ENCODE peak calls at places on chromosomes 11 and 22, in four cellular contexts. One of them, this sample, is unnamed.

GRCh38 chr22:33006220-33006954 is 51.8 kb downstream of the SYN3 start:
- DNase-seq in GM12891: no peak
- DNase-seq in HepG2: peak
- DNase-seq in GM12878: no peak
- DNase-seq in this sample: no peak

GRCh38 chr11:90113541-90113940 is 20.9 kb upstream of the NAALAD2 start:
- DNase-seq in GM12891: no peak
- DNase-seq in HepG2: no peak
- DNase-seq in GM12878: no peak
- DNase-seq in this sample: no peak

GRCh38 chr22:25833091-25833490 is 91.1 kb downstream of the MYO18B start:
- DNase-seq in GM12891: no peak
- DNase-seq in HepG2: no peak
- DNase-seq in GM12878: no peak
- DNase-seq in this sample: no peak

GRCh38 chr22:37234736-37235711 is 9.0 kb downstream of the RAC2 start:
- DNase-seq in GM12891: no peak
- DNase-seq in HepG2: no peak
- DNase-seq in GM12878: no peak
- DNase-seq in this sample: peak

GRCh38 chr22:27668828-27669797 is 132.4 kb downstream of the MN1 start:
- DNase-seq in GM12891: no peak
- DNase-seq in HepG2: peak
- DNase-seq in GM12878: no peak
- DNase-seq in this sample: no peak

GRCh38 chr11:79030448-79030847 is 410.4 kb downstream of the TENM4 start:
- DNase-seq in GM12891: no peak
- DNase-seq in HepG2: no peak
- DNase-seq in GM12878: no peak
- DNase-seq in this sample: no peak

GRCh38 chr22:44569516-44569915 is 71.5 kb upstream of the RTL6 start:
- DNase-seq in GM12891: no peak
- DNase-seq in HepG2: no peak
- DNase-seq in GM12878: no peak
- DNase-seq in this sample: no peak

GRCh38 chr22:37304595-37305343 is 22.5 kb downstream of the CYTH4 start:
- DNase-seq in GM12891: no peak
- DNase-seq in HepG2: peak
- DNase-seq in GM12878: no peak
- DNase-seq in this sample: no peak

GRCh38 chr11:64245797-64246623 is 733 bp downstream of the PPP1R14B start:
- DNase-seq in GM12891: no peak
- DNase-seq in HepG2: peak
- DNase-seq in GM12878: no peak
- DNase-seq in this sample: no peak

GRCh38 chr22:19446603-19447387 is 716 bp downstream of the C22orf39 start:
- DNase-seq in GM12891: no peak
- DNase-seq in HepG2: peak
- DNase-seq in GM12878: no peak
- DNase-seq in this sample: no peak

GRCh38 chr22:49667236-49667635 is 160.4 kb downstream of the BRD1 start:
- DNase-seq in GM12891: no peak
- DNase-seq in HepG2: no peak
- DNase-seq in GM12878: no peak
- DNase-seq in this sample: no peak

GRCh38 chr11:12356944-12357655 is 20.3 kb upstream of the PARVA start:
- DNase-seq in GM12891: no peak
- DNase-seq in HepG2: no peak
- DNase-seq in GM12878: no peak
- DNase-seq in this sample: no peak

GRCh38 chr11:131534611-131535010 is 164.2 kb downstream of the NTM start:
- DNase-seq in GM12891: no peak
- DNase-seq in HepG2: no peak
- DNase-seq in GM12878: no peak
- DNase-seq in this sample: no peak

GRCh38 chr22:45271667-45272188 is 13.0 kb upstream of the UPK3A start:
- DNase-seq in GM12891: no peak
- DNase-seq in HepG2: peak
- DNase-seq in GM12878: no peak
- DNase-seq in this sample: no peak

GRCh38 chr11:12803086-12803826 is 129.0 kb downstream of the TEAD1 start:
- DNase-seq in GM12891: no peak
- DNase-seq in HepG2: no peak
- DNase-seq in GM12878: no peak
- DNase-seq in this sample: no peak

GRCh38 chr22:27987557-27987956 is 68.5 kb upstream of the PITPNB start:
- DNase-seq in GM12891: no peak
- DNase-seq in HepG2: no peak
- DNase-seq in GM12878: no peak
- DNase-seq in this sample: no peak

GRCh38 chr11:29518389-29519174 is 498.2 kb downstream of the KCNA4 start:
- DNase-seq in GM12891: no peak
- DNase-seq in HepG2: no peak
- DNase-seq in GM12878: no peak
- DNase-seq in this sample: no peak

GRCh38 chr11:10673476-10674062 is 20.0 kb downstream of the IRAG1 start:
- DNase-seq in GM12891: no peak
- DNase-seq in HepG2: no peak
- DNase-seq in GM12878: no peak
- DNase-seq in this sample: no peak

GRCh38 chr22:49828599-49828965 is 909 bp upstream of the BRD1 start:
- DNase-seq in GM12891: no peak
- DNase-seq in HepG2: no peak
- DNase-seq in GM12878: no peak
- DNase-seq in this sample: no peak

GRCh38 chr11:96228911-96229310 is 114.1 kb downstream of the MAML2 start:
- DNase-seq in GM12891: no peak
- DNase-seq in HepG2: no peak
- DNase-seq in GM12878: no peak
- DNase-seq in this sample: no peak

GRCh38 chr22:20650294-20651207 is 123.4 kb upstream of the SERPIND1 start:
- DNase-seq in GM12891: no peak
- DNase-seq in HepG2: no peak
- DNase-seq in GM12878: no peak
- DNase-seq in this sample: no peak

GRCh38 chr11:117907276-117908110 is 21.7 kb downstream of the TMPRSS13 start:
- DNase-seq in GM12891: no peak
- DNase-seq in HepG2: peak
- DNase-seq in GM12878: peak
- DNase-seq in this sample: no peak

GRCh38 chr11:9138612-9139579 is 47.5 kb upstream of the SCUBE2 start:
- DNase-seq in GM12891: no peak
- DNase-seq in HepG2: peak
- DNase-seq in GM12878: no peak
- DNase-seq in this sample: no peak

GRCh38 chr22:24466831-24467249 is 28.3 kb upstream of the UPB1 start:
- DNase-seq in GM12891: no peak
- DNase-seq in HepG2: no peak
- DNase-seq in GM12878: no peak
- DNase-seq in this sample: no peak

GRCh38 chr22:41799486-41800347 is 762 bp upstream of the CCDC134 start:
- DNase-seq in GM12891: peak
- DNase-seq in HepG2: no peak
- DNase-seq in GM12878: no peak
- DNase-seq in this sample: peak

GRCh38 chr11:12187399-12187798 is 77.0 kb downstream of the MICAL2 start:
- DNase-seq in GM12891: no peak
- DNase-seq in HepG2: no peak
- DNase-seq in GM12878: no peak
- DNase-seq in this sample: no peak

GRCh38 chr11:121964591-121964990 is 151.4 kb downstream of the BLID start:
- DNase-seq in GM12891: no peak
- DNase-seq in HepG2: no peak
- DNase-seq in GM12878: no peak
- DNase-seq in this sample: no peak

GRCh38 chr11:32374261-32374711 is 61.1 kb downstream of the WT1 start:
- DNase-seq in GM12891: peak
- DNase-seq in HepG2: peak
- DNase-seq in GM12878: peak
- DNase-seq in this sample: peak

GRCh38 chr22:47797546-47797945 is 1035.1 kb downstream of the TBC1D22A start:
- DNase-seq in GM12891: no peak
- DNase-seq in HepG2: no peak
- DNase-seq in GM12878: no peak
- DNase-seq in this sample: no peak

GRCh38 chr22:24023204-24023789 is 12.2 kb downstream of the CABIN1 start:
- DNase-seq in GM12891: no peak
- DNase-seq in HepG2: no peak
- DNase-seq in GM12878: no peak
- DNase-seq in this sample: no peak

GRCh38 chr22:46789992-46790391 is 27.5 kb downstream of the TBC1D22A start:
- DNase-seq in GM12891: no peak
- DNase-seq in HepG2: no peak
- DNase-seq in GM12878: no peak
- DNase-seq in this sample: no peak

GRCh38 chr11:65430406-65431217 is 8.0 kb downstream of the NEAT1 start:
- DNase-seq in GM12891: no peak
- DNase-seq in HepG2: no peak
- DNase-seq in GM12878: no peak
- DNase-seq in this sample: no peak

GRCh38 chr11:68077617-68078592 is 39.1 kb downstream of the TCIRG1 start:
- DNase-seq in GM12891: no peak
- DNase-seq in HepG2: no peak
- DNase-seq in GM12878: peak
- DNase-seq in this sample: no peak

GRCh38 chr11:98307827-98308491 is 712.8 kb upstream of the CNTN5 start:
- DNase-seq in GM12891: no peak
- DNase-seq in HepG2: no peak
- DNase-seq in GM12878: no peak
- DNase-seq in this sample: no peak

GRCh38 chr11:120209750-120210650 is 832 bp upstream of the OAF start:
- DNase-seq in GM12891: no peak
- DNase-seq in HepG2: no peak
- DNase-seq in GM12878: no peak
- DNase-seq in this sample: no peak

GRCh38 chr11:120210651-120211521 is at the start of gene OAF:
- DNase-seq in GM12891: peak
- DNase-seq in HepG2: peak
- DNase-seq in GM12878: no peak
- DNase-seq in this sample: peak

GRCh38 chr11:120207517-120207916 is 3.3 kb upstream of the OAF start:
- DNase-seq in GM12891: no peak
- DNase-seq in HepG2: no peak
- DNase-seq in GM12878: no peak
- DNase-seq in this sample: no peak

GRCh38 chr11:120208012-120208441 is 2.8 kb upstream of the OAF start:
- DNase-seq in GM12891: no peak
- DNase-seq in HepG2: peak
- DNase-seq in GM12878: no peak
- DNase-seq in this sample: no peak

DNA sequence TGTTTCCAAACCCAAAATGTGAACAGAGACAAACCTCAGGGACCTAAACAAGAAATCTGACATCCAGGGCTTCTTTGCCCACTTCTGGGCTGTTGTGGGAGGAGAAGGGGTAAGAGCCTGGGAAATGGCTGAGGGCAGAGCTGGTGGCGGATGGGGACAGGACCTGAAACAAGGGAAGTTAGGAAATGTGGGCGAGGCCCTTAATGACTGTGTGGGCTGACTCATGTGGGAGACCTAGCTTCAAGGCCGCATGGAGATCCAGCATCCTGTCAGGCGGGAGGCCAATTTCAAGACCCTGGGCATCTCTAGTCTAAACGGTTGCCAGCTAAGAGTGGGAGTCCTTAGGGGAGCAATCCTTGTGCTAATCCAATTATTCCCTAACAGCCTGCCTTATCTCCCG is 2.1 kb upstream of the OAF start:
- DNase-seq in GM12891: no peak
- DNase-seq in HepG2: peak
- DNase-seq in GM12878: no peak
- DNase-seq in this sample: no peak
- TF ChIP-seq POLR2AphosphoS5 in GM12891: no peak
- TF ChIP-seq POLR2AphosphoS5 in HepG2: peak
- TF ChIP-seq POLR2AphosphoS5 in GM12878: no peak
- TF ChIP-seq POLR2AphosphoS5 in this sample: no peak

DNA sequence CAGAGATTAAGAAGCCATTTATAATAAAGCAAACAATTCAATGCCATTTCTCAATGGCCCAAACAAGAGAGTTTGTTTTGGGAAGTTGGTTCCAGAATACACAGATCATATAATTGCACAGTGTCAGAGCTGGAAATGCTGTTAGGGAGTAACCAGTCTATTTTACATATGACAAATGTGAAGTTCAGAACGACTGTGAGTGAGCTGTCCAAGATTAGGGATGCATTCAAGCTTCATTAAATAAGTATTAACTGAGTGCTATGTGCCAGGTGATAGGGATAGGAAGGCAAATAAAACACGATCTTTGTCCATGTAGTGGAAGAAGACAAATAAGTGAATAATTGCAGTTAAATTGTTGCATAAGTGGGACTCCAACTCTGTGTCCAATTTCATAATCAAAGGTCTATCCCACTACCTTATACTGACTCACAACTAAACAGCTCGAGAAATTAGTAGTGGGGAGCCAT is 33.1 kb upstream of the PICALM start:
- DNase-seq in GM12891: no peak
- DNase-seq in HepG2: no peak
- DNase-seq in GM12878: no peak
- DNase-seq in this sample: no peak
- TF ChIP-seq TAF1 in GM12891: no peak
- TF ChIP-seq TAF1 in HepG2: no peak
- TF ChIP-seq TAF1 in GM12878: no peak
- TF ChIP-seq TAF1 in this sample: no peak

GRCh38 chr22:31345331-31346254 is 553 bp downstream of the PATZ1 start:
- DNase-seq in GM12891: peak
- DNase-seq in HepG2: peak
- DNase-seq in GM12878: peak
- DNase-seq in this sample: peak
- TF ChIP-seq POLR2A in GM12891: no peak
- TF ChIP-seq POLR2A in HepG2: no peak
- TF ChIP-seq POLR2A in GM12878: peak
- TF ChIP-seq POLR2A in this sample: peak

GRCh38 chr11:120517390-120518315 is 6.1 kb downstream of the GRIK4 start:
- DNase-seq in GM12891: no peak
- DNase-seq in HepG2: no peak
- DNase-seq in GM12878: no peak
- DNase-seq in this sample: no peak
- TF ChIP-seq POLR2AphosphoS5 in GM12891: no peak
- TF ChIP-seq POLR2AphosphoS5 in HepG2: no peak
- TF ChIP-seq POLR2AphosphoS5 in GM12878: no peak
- TF ChIP-seq POLR2AphosphoS5 in this sample: no peak

GRCh38 chr11:120674537-120674936 is 163.0 kb downstream of the GRIK4 start:
- DNase-seq in GM12891: no peak
- DNase-seq in HepG2: peak
- DNase-seq in GM12878: no peak
- DNase-seq in this sample: no peak
- TF ChIP-seq TAF1 in GM12891: no peak
- TF ChIP-seq TAF1 in HepG2: no peak
- TF ChIP-seq TAF1 in GM12878: no peak
- TF ChIP-seq TAF1 in this sample: no peak

GRCh38 chr11:42077794-42078193 is 618.3 kb upstream of the LRRC4C start:
- DNase-seq in GM12891: no peak
- DNase-seq in HepG2: no peak
- DNase-seq in GM12878: no peak
- DNase-seq in this sample: no peak
- TF ChIP-seq POLR2A in GM12891: no peak
- TF ChIP-seq POLR2A in HepG2: no peak
- TF ChIP-seq POLR2A in GM12878: no peak
- TF ChIP-seq POLR2A in this sample: no peak

GRCh38 chr11:127013550-127013949 is 13.0 kb upstream of the KIRREL3 start:
- DNase-seq in GM12891: no peak
- DNase-seq in HepG2: no peak
- DNase-seq in GM12878: no peak
- DNase-seq in this sample: no peak
- TF ChIP-seq POLR2AphosphoS5 in GM12891: no peak
- TF ChIP-seq POLR2AphosphoS5 in HepG2: no peak
- TF ChIP-seq POLR2AphosphoS5 in GM12878: no peak
- TF ChIP-seq POLR2AphosphoS5 in this sample: no peak